ENCODE peak calls at places on chromosomes 4 and X, in six cellular contexts. M is fibroblast of lung, N is cardiac muscle cell, T is lower leg skin, F is pancreas, V is brain microvascular endothelial cell. B is an unnamed sample.

GRCh38 chrX:115023139-115023538 is 5.7 kb upstream of the IL13RA2 start:
- DNase-seq in M (peak), N (peak), T (no peak), F (no peak), V (peak), B (peak)

GRCh38 chr4:97866821-97867556 is 276.3 kb downstream of the STPG2 start:
- DNase-seq in M (no peak), N (no peak), T (no peak), F (peak), V (no peak), B (no peak)

GRCh38 chr4:89119166-89119565 is 7.8 kb downstream of the TIGD2 start:
- DNase-seq in M (peak), N (peak), T (no peak), F (no peak), V (no peak), B (no peak)

GRCh38 chr4:10529256-10529890 is 72.1 kb upstream of the ZNF518B start:
- DNase-seq in M (no peak), N (peak), T (no peak), F (no peak), V (peak), B (no peak)

GRCh38 chr4:38663021-38663800 is 788 bp upstream of the KLF3 start:
- DNase-seq in M (peak), N (peak), T (no peak), F (no peak), V (no peak), B (no peak)

GRCh38 chr4:25253072-25253447 is 19.2 kb downstream of the PI4K2B start:
- DNase-seq in M (no peak), N (no peak), T (no peak), F (no peak), V (no peak), B (no peak)

GRCh38 chr4:38150766-38151165 is 190.6 kb downstream of the PTTG2 start:
- DNase-seq in M (no peak), N (peak), T (no peak), F (no peak), V (peak), B (no peak)

GRCh38 chr4:8917321-8917811 is 45.7 kb upstream of the HMX1 start:
- DNase-seq in M (no peak), N (no peak), T (peak), F (no peak), V (no peak), B (no peak)

GRCh38 chr4:92969650-92970370 is 666.0 kb downstream of the GRID2 start:
- DNase-seq in M (peak), N (peak), T (no peak), F (no peak), V (peak), B (peak)

GRCh38 chr4:156815717-156816319 is 155.8 kb downstream of the PDGFC start:
- DNase-seq in M (no peak), N (no peak), T (no peak), F (no peak), V (no peak), B (no peak)

GRCh38 chr4:101708640-101709039 is 81.9 kb upstream of the BANK1 start:
- DNase-seq in M (peak), N (no peak), T (no peak), F (no peak), V (no peak), B (peak)

GRCh38 chr4:151415978-151416377 is 7.0 kb downstream of the FHIP1A start:
- DNase-seq in M (peak), N (peak), T (no peak), F (no peak), V (peak), B (peak)

GRCh38 chr4:112510468-112511293 is 5.3 kb downstream of the NEUROG2 start:
- DNase-seq in M (no peak), N (no peak), T (no peak), F (no peak), V (no peak), B (no peak)

GRCh38 chrX:24619647-24620046 is 27.5 kb downstream of the PCYT1B start:
- DNase-seq in M (peak), N (peak), T (no peak), F (no peak), V (peak), B (peak)

GRCh38 chr4:29467044-29467717 is 1253.0 kb upstream of the PCDH7 start:
- DNase-seq in M (no peak), N (no peak), T (no peak), F (no peak), V (peak), B (no peak)

GRCh38 chrX:118350221-118350620 is 4.3 kb downstream of the WDR44 start:
- DNase-seq in M (peak), N (peak), T (no peak), F (no peak), V (no peak), B (no peak)

GRCh38 chrX:109826954-109827708 is 94.1 kb upstream of the ACSL4 start:
- DNase-seq in M (peak), N (peak), T (no peak), F (no peak), V (peak), B (peak)

GRCh38 chr4:117331817-117332216 is 246.4 kb upstream of the TRAM1L1 start:
- DNase-seq in M (no peak), N (no peak), T (no peak), F (no peak), V (peak), B (no peak)

GRCh38 chr4:69322055-69322454 is 41.8 kb downstream of the UGT2B28 start:
- DNase-seq in M (peak), N (peak), T (no peak), F (no peak), V (peak), B (no peak)

GRCh38 chr4:147103403-147103946 is 157.8 kb upstream of the TTC29 start:
- DNase-seq in M (peak), N (peak), T (peak), F (no peak), V (peak), B (no peak)

GRCh38 chr4:15240764-15241163 is 187.1 kb upstream of the C1QTNF7 start:
- DNase-seq in M (no peak), N (peak), T (no peak), F (no peak), V (peak), B (no peak)

GRCh38 chrX:132412208-132412607 is 76.6 kb downstream of the MBNL3 start:
- DNase-seq in M (no peak), N (no peak), T (no peak), F (no peak), V (no peak), B (no peak)

GRCh38 chr4:184400375-184400870 is 73.9 kb downstream of the IRF2 start:
- DNase-seq in M (peak), N (peak), T (peak), F (no peak), V (peak), B (peak)

GRCh38 chr4:88458091-88458740 is 1.3 kb downstream of the HERC5 start:
- DNase-seq in M (peak), N (no peak), T (no peak), F (no peak), V (no peak), B (no peak)

DNA sequence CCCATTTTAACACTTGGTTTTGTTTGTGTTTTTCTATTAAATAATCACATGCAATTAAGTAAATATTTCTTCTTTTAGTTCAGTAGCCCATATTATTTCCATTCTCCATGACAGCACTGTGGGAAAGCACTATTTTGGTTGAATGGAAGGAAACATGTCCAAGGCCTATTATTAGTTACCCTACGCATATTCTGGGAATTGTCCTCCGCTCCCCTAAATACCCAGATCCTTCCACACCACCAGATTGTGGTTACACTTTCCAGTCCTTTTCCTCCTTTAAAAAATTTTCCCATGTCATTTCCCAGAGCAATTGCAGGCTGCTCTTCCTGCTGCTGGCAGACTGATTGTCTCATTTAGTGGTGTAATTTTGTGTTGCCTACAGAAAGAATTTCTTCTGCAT is 98.5 kb upstream of the IQCM start:
- DNase-seq in M (no peak), N (no peak), T (no peak), F (no peak), V (no peak), B (no peak)
- TF ChIP-seq CTCF in M (no peak), N (no peak), T (no peak), F (no peak), V (no peak), B (no peak)

GRCh38 chr4:2415881-2416563 is 2.4 kb downstream of the ZFYVE28 start:
- DNase-seq in M (no peak), N (no peak), T (no peak), F (no peak), V (no peak), B (no peak)
- H3K4me3 ChIP-seq in M (no peak), N (no peak), T (no peak), F (peak), V (no peak), B (no peak)

GRCh38 chrX:64151911-64152310 is 53.6 kb downstream of the AMER1 start:
- DNase-seq in M (no peak), N (no peak), T (no peak), F (no peak), V (no peak), B (no peak)
- TF ChIP-seq CTCF in M (no peak), N (no peak), T (no peak), F (no peak), V (no peak), B (no peak)

DNA sequence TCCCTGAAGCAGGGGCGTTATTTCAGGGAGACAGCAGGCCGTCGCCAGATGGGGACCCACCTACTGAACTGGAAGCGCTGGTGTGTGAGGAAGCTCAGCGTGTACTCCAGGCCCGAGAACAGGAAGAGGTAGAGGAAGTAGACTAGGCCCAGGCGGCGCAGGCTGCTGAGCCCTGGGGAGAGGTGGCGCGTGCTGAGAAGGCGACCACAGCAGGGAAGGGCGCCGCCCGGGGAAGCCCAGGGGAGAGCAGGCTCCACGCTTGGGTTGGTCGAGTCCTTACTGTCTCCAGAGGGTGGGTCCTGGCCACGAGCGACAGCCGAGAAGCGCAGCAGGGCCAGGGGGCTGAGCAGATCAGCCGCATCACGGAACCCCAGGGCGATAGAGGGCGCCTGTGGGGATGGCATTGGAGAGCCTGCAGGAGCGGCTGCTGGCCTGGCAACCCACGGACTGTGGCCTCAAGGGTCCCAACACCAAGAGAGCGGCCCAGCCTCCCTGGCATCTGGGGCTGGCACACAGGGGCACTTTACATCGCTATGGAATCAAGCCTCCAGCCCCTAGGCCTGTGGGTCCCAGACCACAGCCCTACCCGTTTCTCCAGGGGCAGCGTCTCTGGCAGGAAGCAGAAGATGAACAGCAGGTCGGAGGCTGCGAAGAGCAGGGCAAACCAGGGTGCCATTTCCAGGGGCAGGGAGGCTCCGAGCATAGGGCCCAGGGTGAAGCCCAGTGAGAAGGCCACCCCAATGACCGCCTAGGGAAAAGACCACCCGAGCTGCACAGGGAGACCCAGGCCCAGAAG is 31.2 kb downstream of the NOP14 start:
- DNase-seq in M (no peak), N (no peak), T (peak), F (no peak), V (no peak), B (no peak)
- H3K4me3 ChIP-seq in M (no peak), N (no peak), T (no peak), F (no peak), V (no peak), B (peak)

GRCh38 chrX:134520860-134521390 is 61.0 kb downstream of the HPRT1 start:
- DNase-seq in M (peak), N (peak), T (no peak), F (no peak), V (peak), B (peak)
- TF ChIP-seq CTCF in M (peak), N (peak), T (no peak), F (peak), V (peak), B (peak)

DNA sequence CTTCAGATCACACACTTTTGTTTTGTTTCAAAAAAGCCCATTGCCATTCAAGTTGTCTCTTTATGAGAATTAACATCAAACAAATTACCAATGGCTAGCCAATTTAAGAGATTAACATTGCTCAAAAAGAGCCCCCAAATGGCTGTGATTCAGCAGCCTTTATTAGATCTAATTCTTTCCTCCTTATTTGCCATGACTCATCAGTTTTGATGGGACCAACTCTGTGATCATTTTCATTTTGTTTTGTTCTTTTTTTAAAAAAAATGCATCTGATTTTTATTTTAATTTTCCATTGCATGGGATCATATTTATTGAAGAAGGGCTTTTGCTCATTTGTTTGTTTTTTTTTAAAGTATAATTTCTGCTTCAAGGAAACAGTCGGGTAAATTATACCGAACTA is 161.6 kb upstream of the FRMPD4 start:
- DNase-seq in M (no peak), N (no peak), T (no peak), F (no peak), V (no peak), B (no peak)
- H3K4me3 ChIP-seq in M (no peak), N (no peak), T (no peak), F (no peak), V (no peak), B (no peak)

B was measured in HFF-Myc.